ENCODE peak calls at places on chromosomes 3 and 15, in seven cellular contexts. X, Q, T, O, J, Y and M are unnamed samples.

GRCh38 chr15:59792359-59792758 is 103.2 kb upstream of the BNIP2 start:
- DNase-seq in X (no peak), Q (no peak), T (peak; percentile 43), O (peak; percentile 32), J (no peak), Y (no peak), M (no peak)

GRCh38 chr15:78004919-78005634 is 72.4 kb downstream of the TBC1D2B start:
- DNase-seq in X (peak; percentile 83), Q (peak; percentile 85), T (peak; percentile 92), O (no peak), J (no peak), Y (no peak), M (peak; percentile 86)

GRCh38 chr3:58392191-58392590 is 41.4 kb downstream of the PDHB start:
- DNase-seq in X (no peak), Q (no peak), T (no peak), O (no peak), J (no peak), Y (no peak), M (no peak)

GRCh38 chr3:158102219-158102612 is 4.0 kb downstream of the SHOX2 start:
- DNase-seq in X (no peak), Q (no peak), T (no peak), O (no peak), J (no peak), Y (no peak), M (no peak)

GRCh38 chr15:99321477-99321876 is 70.2 kb downstream of the LRRC28 start:
- DNase-seq in X (no peak), Q (no peak), T (no peak), O (no peak), J (no peak), Y (no peak), M (no peak)

GRCh38 chr3:117629505-117629904 is 919.9 kb downstream of the TUSC7 start:
- DNase-seq in X (no peak), Q (no peak), T (no peak), O (no peak), J (no peak), Y (no peak), M (no peak)

GRCh38 chr15:64943512-64944225 is 32.0 kb downstream of the ANKDD1A start:
- DNase-seq in X (no peak), Q (no peak), T (no peak), O (no peak), J (no peak), Y (no peak), M (no peak)

GRCh38 chr15:71274448-71274798 is 159.2 kb downstream of the THSD4 start:
- DNase-seq in X (no peak), Q (no peak), T (no peak), O (no peak), J (no peak), Y (no peak), M (no peak)

GRCh38 chr3:156630773-156631093 is 43.7 kb upstream of the TIPARP start:
- DNase-seq in X (no peak), Q (no peak), T (no peak), O (no peak), J (no peak), Y (peak; percentile 15), M (no peak)

GRCh38 chr15:77985031-77985930 is 92.2 kb downstream of the TBC1D2B start:
- DNase-seq in X (no peak), Q (no peak), T (no peak), O (no peak), J (no peak), Y (no peak), M (no peak)

GRCh38 chr3:125031544-125031943 is 24.3 kb downstream of the HEG1 start:
- DNase-seq in X (no peak), Q (no peak), T (no peak), O (no peak), J (no peak), Y (no peak), M (no peak)

GRCh38 chr3:189269356-189269755 is 97.6 kb downstream of the TPRG1 start:
- DNase-seq in X (no peak), Q (no peak), T (no peak), O (no peak), J (no peak), Y (no peak), M (no peak)

GRCh38 chr3:129686941-129687340 is 80.5 kb upstream of the PLXND1 start:
- DNase-seq in X (no peak), Q (no peak), T (no peak), O (peak; percentile 32), J (no peak), Y (no peak), M (no peak)

GRCh38 chr3:85691196-85691595 is 732.4 kb downstream of the CADM2 start:
- DNase-seq in X (no peak), Q (no peak), T (no peak), O (no peak), J (no peak), Y (no peak), M (no peak)

DNA sequence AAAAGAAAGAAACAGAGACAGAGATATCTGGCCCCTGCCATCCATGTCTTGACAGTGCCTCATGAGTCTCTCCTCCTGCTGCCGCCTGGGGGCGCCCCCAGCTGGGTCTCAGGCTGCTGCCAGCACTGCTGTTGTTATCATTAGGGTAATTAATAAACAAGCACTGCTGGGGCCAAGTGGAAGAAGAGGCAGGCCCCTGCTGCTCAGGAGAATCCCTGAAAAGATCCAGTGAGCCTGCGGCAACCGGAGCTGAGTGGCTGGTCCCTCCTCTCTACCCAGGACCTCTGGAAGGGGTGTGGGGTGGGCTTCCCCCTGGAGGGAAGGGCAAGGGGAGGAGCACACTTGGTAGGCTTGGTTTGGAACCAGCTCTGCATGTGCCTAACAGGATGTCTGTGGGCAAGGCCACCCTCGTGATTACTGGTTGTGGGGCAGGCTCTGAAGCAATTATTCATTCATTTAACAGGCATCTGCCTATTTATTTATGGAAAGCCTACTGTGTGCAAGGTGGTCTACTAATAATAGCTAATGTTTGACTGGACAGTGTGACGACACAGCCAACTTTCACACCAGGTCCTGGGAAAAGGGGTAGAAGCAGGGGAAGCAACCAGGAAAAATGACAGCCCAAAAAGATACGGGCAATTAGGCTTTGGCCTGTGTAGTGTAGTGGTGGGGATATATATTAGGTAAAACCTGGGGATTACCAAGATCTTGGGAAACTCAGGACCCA is 1.2 kb upstream of the TYRO3 start:
- DNase-seq in X (peak; percentile 65), Q (peak; percentile 60), T (peak; percentile 85), O (peak; percentile 90), J (peak; percentile 73), Y (peak; percentile 80), M (no peak)
- H3K4me3 ChIP-seq in X (peak overlapping the region; percentile 76), Q (peak overlapping the region; percentile 36), T (no peak overlapping the region), O (peak overlapping the region; percentile 94), J (peak overlapping the region; percentile 74), Y (no peak overlapping the region), M (peak overlapping the region; percentile 71)

DNA sequence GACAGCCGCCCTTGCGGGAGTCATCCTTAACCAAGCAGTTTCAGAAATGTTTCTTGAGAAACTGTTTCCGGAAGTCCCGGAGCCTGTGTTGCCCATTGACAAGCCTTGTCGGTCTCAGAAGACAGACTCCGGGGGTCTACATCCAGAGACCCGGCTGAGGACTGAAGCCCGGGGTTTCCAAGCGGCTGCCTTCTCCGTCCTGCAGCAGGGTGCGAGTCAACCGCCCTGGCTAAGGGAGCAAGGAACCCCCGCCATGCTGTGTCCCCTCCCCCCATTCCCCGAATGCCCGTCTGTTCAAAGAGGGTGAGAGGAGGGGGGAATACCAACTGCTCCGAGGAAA is 61.5 kb downstream of the ATP1B3 start:
- DNase-seq in X (no peak), Q (no peak), T (no peak), O (no peak), J (no peak), Y (no peak), M (no peak)
- H3K4me1 ChIP-seq in X (no peaks in the 10 kb centered on the region), Q (no peaks in the 10 kb centered on the region), T (no peaks in the 10 kb centered on the region), O (no peaks in the 10 kb centered on the region), J (peaks cover 6% of the 10 kb centered on the region), Y (peaks cover 6% of the 10 kb centered on the region), M (no peaks in the 10 kb centered on the region)

GRCh38 chr3:183275418-183275817 is 22.4 kb downstream of the B3GNT5 start:
- DNase-seq in X (no peak), Q (no peak), T (no peak), O (no peak), J (no peak), Y (no peak), M (no peak)

GRCh38 chr3:183277260-183277659 is 24.2 kb downstream of the B3GNT5 start:
- DNase-seq in X (no peak), Q (no peak), T (no peak), O (no peak), J (no peak), Y (no peak), M (no peak)

GRCh38 chr3:183278479-183279088 is 25.5 kb downstream of the B3GNT5 start:
- DNase-seq in X (no peak), Q (no peak), T (no peak), O (no peak), J (no peak), Y (no peak), M (no peak)

GRCh38 chr3:183281126-183281797 is 28.2 kb downstream of the B3GNT5 start:
- DNase-seq in X (no peak), Q (no peak), T (no peak), O (no peak), J (no peak), Y (no peak), M (no peak)

GRCh38 chr3:183279371-183279770 is 26.3 kb downstream of the B3GNT5 start:
- DNase-seq in X (no peak), Q (no peak), T (no peak), O (no peak), J (no peak), Y (no peak), M (no peak)
- H3K27ac ChIP-seq in X (no peak overlapping the region), Q (no peak overlapping the region), T (no peak overlapping the region), O (no peak overlapping the region), J (no peak overlapping the region), Y (no peak overlapping the region), M (no peak overlapping the region)

GRCh38 chr3:72100626-72101187 is 315.8 kb upstream of the PROK2 start:
- DNase-seq in X (peak; percentile 86), Q (peak; percentile 81), T (peak; percentile 95), O (peak; percentile 91), J (peak; percentile 70), Y (peak; percentile 52), M (peak; percentile 88)

GRCh38 chr3:72100062-72100511 is 315.1 kb upstream of the PROK2 start:
- DNase-seq in X (no peak), Q (peak; percentile 44), T (peak; percentile 60), O (peak; percentile 60), J (no peak), Y (no peak), M (no peak)

GRCh38 chr3:72097053-72097452 is 312.1 kb upstream of the PROK2 start:
- DNase-seq in X (no peak), Q (no peak), T (no peak), O (no peak), J (no peak), Y (no peak), M (no peak)

GRCh38 chr3:72101538-72101937 is 316.6 kb upstream of the PROK2 start:
- DNase-seq in X (no peak), Q (no peak), T (no peak), O (no peak), J (no peak), Y (no peak), M (no peak)

DNA sequence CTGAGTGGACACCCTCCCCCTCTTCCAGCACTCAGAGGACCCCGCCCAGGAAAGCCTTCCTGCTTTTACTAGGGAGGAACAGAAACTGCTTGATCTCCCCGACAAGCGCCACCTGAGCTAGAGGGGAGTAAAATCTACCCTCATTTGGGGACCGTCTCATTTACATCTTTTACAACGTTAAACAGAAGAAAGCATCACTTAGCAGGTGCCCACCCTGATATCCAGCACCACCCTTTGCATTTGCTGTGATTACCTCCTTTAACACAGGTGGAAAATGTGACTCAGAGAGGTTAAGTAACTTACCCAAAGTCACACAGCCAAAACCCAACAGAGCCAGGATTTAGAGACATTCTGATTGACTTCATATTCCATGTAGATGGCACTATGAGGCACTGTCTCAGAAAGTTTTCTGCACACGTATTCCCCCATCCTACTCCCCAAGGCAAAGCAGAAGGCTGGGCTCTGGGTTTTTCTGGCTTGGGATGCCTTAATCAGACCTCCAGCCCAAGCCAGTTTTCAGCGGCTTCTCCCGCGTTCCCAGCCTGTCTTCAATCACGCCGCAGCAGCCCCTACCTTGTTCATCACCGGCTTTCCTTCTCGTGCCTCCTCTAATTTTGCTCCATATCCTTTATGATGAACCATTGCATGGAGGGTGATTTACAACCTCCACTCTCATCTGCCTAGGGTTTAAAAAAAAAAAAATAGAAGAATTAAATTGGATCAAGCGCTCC is 314.5 kb upstream of the PROK2 start:
- DNase-seq in X (no peak), Q (no peak), T (no peak), O (peak; percentile 34), J (no peak), Y (no peak), M (no peak)
- H3K4me3 ChIP-seq in X (no peak overlapping the region), Q (no peak overlapping the region), T (no peak overlapping the region), O (peak overlapping the region; percentile 82), J (no peak overlapping the region), Y (no peak overlapping the region), M (no peak overlapping the region)